ENCODE peak calls at places on chromosomes 3 and 15, in ten cellular contexts. T is Kasumi-1; E is epithelial cell of prostate; V is glomerular endothelial cell; H is stimulated activated CD8-positive, alpha-beta memory T cell treated with anti-CD3 and anti-CD28 coated beads, Interleukin-7, amount 100 ng/mL, for 1 hour; D is progenitor cell of endocrine pancreas; U is brain microvascular endothelial cell; R is Jurkat, Clone E6-1; Q is substantia nigra; I is A549. L is an unnamed sample.

GRCh38 chr3:16122155-16122554 is 52.3 kb upstream of the GALNT15 start:
- DNase-seq in T (no peak), D (no peak), V (no peak), H (no peak), Q (no peak), E (no peak), I (no peak), R (no peak), U (no peak), L (no peak)

GRCh38 chr3:190566043-190566933 is 52.4 kb downstream of the IL1RAP start:
- DNase-seq in R (peak), V (peak), E (peak), U (peak), Q (no peak), H (no peak), D (no peak), I (peak), T (peak), L (no peak)

GRCh38 chr15:66072616-66073361 is 180.8 kb downstream of the MEGF11 start:
- DNase-seq in E (no peak), V (no peak), I (no peak), D (no peak), H (no peak), T (no peak), R (no peak), Q (no peak), U (no peak), L (no peak)

GRCh38 chr3:33174711-33175409 is 43.8 kb downstream of the SUSD5 start:
- DNase-seq in Q (no peak), D (no peak), T (no peak), U (no peak), R (no peak), H (no peak), E (no peak), I (no peak), V (no peak), L (no peak)

GRCh38 chr15:90550919-90551318 is 21.2 kb downstream of the CRTC3 start:
- DNase-seq in H (no peak), I (no peak), R (no peak), V (no peak), D (no peak), Q (no peak), U (no peak), E (no peak), T (peak), L (no peak)

GRCh38 chr3:51955893-51956770 is 951 bp downstream of the GPR62 start:
- DNase-seq in T (peak), U (no peak), H (no peak), E (no peak), R (no peak), I (no peak), Q (peak), V (no peak), D (peak), L (no peak)

GRCh38 chr3:58333206-58334012 is 717 bp downstream of the PXK start:
- DNase-seq in U (no peak), R (no peak), H (no peak), V (no peak), T (peak), I (peak), Q (peak), E (no peak), D (no peak), L (peak)

GRCh38 chr3:72043212-72044133 is 258.5 kb upstream of the PROK2 start:
- DNase-seq in Q (no peak), I (no peak), E (no peak), D (no peak), T (peak), V (no peak), R (no peak), H (no peak), U (no peak), L (no peak)

GRCh38 chr15:40330368-40330836 is 6.9 kb downstream of the INAFM2 start:
- DNase-seq in E (no peak), T (no peak), V (no peak), I (no peak), D (no peak), Q (no peak), R (no peak), U (no peak), H (no peak), L (peak)

GRCh38 chr15:64883097-64883581 is 28.6 kb upstream of the ANKDD1A start:
- DNase-seq in T (peak), V (no peak), U (peak), H (no peak), D (no peak), I (no peak), Q (no peak), E (peak), R (no peak), L (no peak)

GRCh38 chr3:161222662-161223061 is 1.6 kb downstream of the NMD3 start:
- DNase-seq in H (no peak), D (no peak), I (no peak), T (no peak), V (no peak), E (no peak), R (no peak), Q (no peak), U (no peak), L (no peak)

GRCh38 chr3:152019516-152019915 is 146.1 kb downstream of the SUCNR1 start:
- DNase-seq in V (no peak), E (no peak), U (peak), R (no peak), Q (no peak), H (no peak), I (no peak), D (no peak), T (no peak), L (peak)

GRCh38 chr3:19147905-19148767 is at the start of gene KCNH8:
- DNase-seq in T (peak), E (no peak), V (no peak), R (no peak), D (peak), U (no peak), I (no peak), H (no peak), Q (peak), L (peak)

GRCh38 chr3:48584836-48585235 is 10.3 kb downstream of the COL7A1 start:
- DNase-seq in E (no peak), D (no peak), T (no peak), Q (no peak), R (no peak), V (no peak), U (no peak), I (no peak), H (no peak), L (no peak)

GRCh38 chr3:46566040-46566631 is at the start of gene LRRC2:
- DNase-seq in R (no peak), E (no peak), H (no peak), Q (no peak), T (no peak), U (peak), D (peak), V (no peak), I (no peak), L (no peak)

GRCh38 chr3:148873928-148874326 is 8.8 kb downstream of the CPA3 start:
- DNase-seq in U (no peak), R (no peak), T (no peak), H (no peak), V (no peak), E (no peak), I (no peak), Q (no peak), D (no peak), L (no peak)

GRCh38 chr3:133745981-133746721 is at the start of gene TF:
- DNase-seq in R (no peak), U (no peak), T (no peak), V (no peak), Q (peak), I (no peak), H (no peak), D (no peak), E (no peak), L (no peak)

GRCh38 chr3:59192473-59192872 is 142.6 kb upstream of the CFAP20DC start:
- DNase-seq in E (peak), U (peak), Q (no peak), D (no peak), V (no peak), T (no peak), I (peak), H (no peak), R (no peak), L (no peak)

GRCh38 chr3:19543212-19543841 is 390.7 kb downstream of the EFHB start:
- DNase-seq in V (no peak), E (no peak), Q (no peak), T (peak), I (peak), D (no peak), U (no peak), R (no peak), H (no peak), L (peak)

GRCh38 chr15:25742421-25743159 is 120.5 kb downstream of the ATP10A start:
- DNase-seq in Q (no peak), D (no peak), E (no peak), I (no peak), H (no peak), R (no peak), V (no peak), T (no peak), U (no peak), L (no peak)

GRCh38 chr3:183551930-183552329 is 3.6 kb downstream of the KLHL6 start:
- DNase-seq in H (no peak), Q (no peak), D (no peak), E (no peak), R (no peak), V (no peak), U (no peak), T (no peak), I (no peak), L (no peak)

GRCh38 chr3:134857776-134858515 is 62.9 kb downstream of the EPHB1 start:
- DNase-seq in U (no peak), E (no peak), T (no peak), H (no peak), D (no peak), V (no peak), I (no peak), Q (no peak), R (no peak), L (no peak)

GRCh38 chr3:37074178-37074577 is 80.9 kb downstream of the MLH1 start:
- DNase-seq in R (peak), H (no peak), I (no peak), T (no peak), E (no peak), Q (no peak), D (no peak), U (peak), V (no peak), L (no peak)

L was measured in SK-N-DZ.